ENCODE peak calls at places on chromosomes 7 and 10, in seven cellular contexts. A, E, S, R, G, U and Y are unnamed samples.
A peak's percentile ranks its signal among the peaks of the same experiment; 100 is the strongest.

GRCh38 chr7:105878746-105879605 is 2.6 kb upstream of the ATXN7L1 start:
- DNase-seq in A (no peak), E (no peak), S (no peak), R (no peak), G (no peak), U (no peak), Y (no peak)

GRCh38 chr10:73653701-73654100 is 2.1 kb downstream of the SYNPO2L start:
- DNase-seq in A (no peak), E (no peak), S (no peak), R (peak; percentile 37), G (no peak), U (no peak), Y (peak; percentile 57)

GRCh38 chr10:132157101-132157500 is 29.6 kb upstream of the DPYSL4 start:
- DNase-seq in A (no peak), E (no peak), S (no peak), R (no peak), G (no peak), U (no peak), Y (no peak)

GRCh38 chr10:50322075-50322474 is 70.8 kb upstream of the ASAH2 start:
- DNase-seq in A (no peak), E (no peak), S (no peak), R (no peak), G (no peak), U (no peak), Y (no peak)

GRCh38 chr7:93185303-93186027 is 37.3 kb upstream of the SAMD9L start:
- DNase-seq in A (no peak), E (no peak), S (no peak), R (no peak), G (no peak), U (no peak), Y (no peak)

GRCh38 chr10:98135222-98135899 is 904 bp downstream of the R3HCC1L start:
- DNase-seq in A (no peak), E (no peak), S (no peak), R (no peak), G (no peak), U (no peak), Y (no peak)

GRCh38 chr10:49758249-49758930 is 3.7 kb downstream of the OGDHL start:
- DNase-seq in A (no peak), E (no peak), S (no peak), R (no peak), G (no peak), U (no peak), Y (no peak)

GRCh38 chr10:16384064-16384463 is 52.7 kb upstream of the PTER start:
- DNase-seq in A (no peak), E (peak; percentile 1), S (no peak), R (no peak), G (peak; percentile 72), U (no peak), Y (no peak)

GRCh38 chr10:77179015-77179695 is 458.5 kb downstream of the KCNMA1 start:
- DNase-seq in A (no peak), E (no peak), S (no peak), R (peak; percentile 65), G (no peak), U (no peak), Y (no peak)